ENCODE peak calls at places on chromosomes 3 and 15, in seven cellular contexts. J is NCI-H1105, Q is kidney tubule cell, F is H54, D is neuronal stem cell, S is neural progenitor cell, M is cardiac fibroblast. H is an unnamed sample.

GRCh38 chr15:101479851-101480612 is 9.5 kb downstream of the PCSK6 start:
- DNase-seq in J (no peak), Q (no peak), F (no peak), D (peak), S (peak), M (no peak), H (no peak)

GRCh38 chr3:117898722-117899121 is 1135.9 kb downstream of the IGSF11 start:
- DNase-seq in J (no peak), Q (peak), F (no peak), D (no peak), S (peak), M (peak), H (no peak)

GRCh38 chr3:128775241-128775640 is 49.3 kb downstream of the RAB7A start:
- DNase-seq in J (no peak), Q (no peak), F (no peak), D (no peak), S (no peak), M (no peak), H (no peak)

GRCh38 chr3:181317521-181317920 is 328.0 kb upstream of the DNAJC19 start:
- DNase-seq in J (no peak), Q (no peak), F (no peak), D (no peak), S (peak), M (no peak), H (no peak)

GRCh38 chr3:187072582-187072981 is 66.7 kb downstream of the RPL39L start:
- DNase-seq in J (no peak), Q (no peak), F (no peak), D (no peak), S (no peak), M (no peak), H (no peak)

GRCh38 chr3:94349310-94349848 is 286.5 kb downstream of the NSUN3 start:
- DNase-seq in J (no peak), Q (no peak), F (no peak), D (no peak), S (peak), M (no peak), H (no peak)

GRCh38 chr3:190130700-190131099 is 10.0 kb upstream of the P3H2 start:
- DNase-seq in J (no peak), Q (no peak), F (no peak), D (no peak), S (no peak), M (peak), H (no peak)

GRCh38 chr15:59177445-59177728 is 29.3 kb upstream of the LDHAL6B start:
- DNase-seq in J (no peak), Q (no peak), F (no peak), D (no peak), S (no peak), M (no peak), H (no peak)

GRCh38 chr3:39150803-39151631 is 2.4 kb downstream of the CSRNP1 start:
- DNase-seq in J (no peak), Q (peak), F (peak), D (peak), S (peak), M (peak), H (peak)

GRCh38 chr3:185981621-185982020 is 43.8 kb upstream of the TRA2B start:
- DNase-seq in J (no peak), Q (no peak), F (no peak), D (no peak), S (no peak), M (no peak), H (no peak)

GRCh38 chr3:127356381-127356780 is 68.5 kb upstream of the PRR20G start:
- DNase-seq in J (no peak), Q (no peak), F (no peak), D (no peak), S (no peak), M (no peak), H (no peak)

GRCh38 chr3:143961351-143961750 is 10.3 kb upstream of the DIPK2A start:
- DNase-seq in J (no peak), Q (no peak), F (no peak), D (no peak), S (no peak), M (no peak), H (no peak)

GRCh38 chr15:58260911-58261267 is 122.7 kb downstream of the AQP9 start:
- DNase-seq in J (peak), Q (peak), F (no peak), D (no peak), S (no peak), M (peak), H (peak)

GRCh38 chr3:155603302-155603701 is 141.6 kb downstream of the PLCH1 start:
- DNase-seq in J (no peak), Q (no peak), F (no peak), D (no peak), S (no peak), M (no peak), H (no peak)

GRCh38 chr3:139308156-139309017 is 35.4 kb upstream of the MRPS22 start:
- DNase-seq in J (no peak), Q (peak), F (no peak), D (no peak), S (peak), M (no peak), H (no peak)

GRCh38 chr3:113287111-113287817 is 75.9 kb downstream of the BOC start:
- DNase-seq in J (no peak), Q (peak), F (peak), D (no peak), S (no peak), M (peak), H (no peak)